ENCODE peak calls at places on chromosomes 13 and 19, in five cellular contexts. W, R, I, V and T are unnamed samples.

GRCh38 chr13:21232196-21232595 is 55.7 kb downstream of the MRPL57 start:
- DNase-seq in V (no peak), W (no peak), R (peak; percentile 40), I (peak; percentile 62), T (no peak)

GRCh38 chr19:13143135-13143534 is 7.0 kb downstream of the STX10 start:
- DNase-seq in V (no peak), W (no peak), R (no peak), I (no peak), T (no peak)

GRCh38 chr19:4730740-4731171 is 7.1 kb upstream of the DPP9 start:
- DNase-seq in R (no peak), V (no peak), W (peak; percentile 19), I (no peak), T (no peak)

GRCh38 chr19:15091918-15092753 is 10.1 kb downstream of the OR1I1 start:
- DNase-seq in R (peak; percentile 85), I (no peak), V (peak; percentile 35), W (peak; percentile 58), T (no peak)

GRCh38 chr19:6744381-6745288 is 5.2 kb downstream of the TRIP10 start:
- DNase-seq in W (peak; percentile 78), V (peak; percentile 95), R (peak; percentile 84), I (peak; percentile 90), T (peak; percentile 90)

GRCh38 chr13:94480672-94481145 is 1.2 kb upstream of the DCT start:
- DNase-seq in R (peak; percentile 12), W (no peak), V (peak; percentile 9), I (no peak), T (no peak)

GRCh38 chr13:36418022-36418805 is 14.1 kb upstream of the CCNA1 start:
- DNase-seq in V (no peak), R (no peak), I (no peak), W (peak; percentile 80), T (no peak)

GRCh38 chr19:5039642-5040543 is 71.0 kb downstream of the KDM4B start:
- DNase-seq in I (no peak), V (no peak), R (no peak), W (no peak), T (no peak)

GRCh38 chr19:45098521-45099464 is 5.8 kb downstream of the PPP1R37 start:
- DNase-seq in V (peak; percentile 58), W (peak; percentile 27), I (peak; percentile 35), R (no peak), T (no peak)

GRCh38 chr13:67438465-67438864 is 208.3 kb upstream of the PCDH9 start:
- DNase-seq in V (no peak), I (no peak), W (no peak), R (no peak), T (no peak)

GRCh38 chr19:30029721-30030510 is 87.9 kb downstream of the URI1 start:
- DNase-seq in V (no peak), R (no peak), W (peak; percentile 39), I (no peak), T (no peak)

GRCh38 chr13:33355470-33355869 is 69.9 kb upstream of the STARD13 start:
- DNase-seq in R (peak; percentile 50), V (no peak), I (no peak), W (no peak), T (no peak)

GRCh38 chr19:37966211-37967072 is 59.4 kb downstream of the SIPA1L3 start:
- DNase-seq in I (no peak), W (no peak), R (no peak), V (no peak), T (no peak)

GRCh38 chr13:76123548-76123947 is 487.4 kb downstream of the LMO7 start:
- DNase-seq in R (no peak), I (no peak), V (no peak), W (no peak), T (no peak)

GRCh38 chr13:101455863-101456262 is 3.4 kb downstream of the ITGBL1 start:
- DNase-seq in W (peak; percentile 69), I (no peak), V (no peak), R (no peak), T (peak; percentile 69)

GRCh38 chr19:4215807-4216206 is 13.5 kb upstream of the EBI3 start:
- DNase-seq in W (no peak), I (no peak), R (no peak), V (no peak), T (no peak)

GRCh38 chr13:21738636-21739035 is 67.8 kb downstream of the FGF9 start:
- DNase-seq in W (no peak), V (no peak), R (no peak), I (no peak), T (no peak)

GRCh38 chr13:23598371-23598770 is 28.2 kb downstream of the TNFRSF19 start:
- DNase-seq in W (no peak), I (no peak), V (no peak), R (no peak), T (no peak)

GRCh38 chr13:46124967-46125933 is 20.4 kb upstream of the CPB2 start:
- DNase-seq in I (no peak), R (no peak), W (peak; percentile 75), V (no peak), T (no peak)

GRCh38 chr19:34313188-34313587 is 51.8 kb upstream of the GPI start:
- DNase-seq in W (peak; percentile 66), V (peak; percentile 23), R (no peak), I (no peak), T (peak; percentile 82)

GRCh38 chr13:38002596-38002995 is 133.0 kb upstream of the TRPC4 start:
- DNase-seq in V (no peak), R (no peak), W (peak; percentile 15), I (no peak), T (no peak)

GRCh38 chr13:98372886-98373285 is 195.8 kb upstream of the RNF113B start:
- DNase-seq in W (no peak), I (no peak), R (no peak), V (no peak), T (no peak)

GRCh38 chr19:33502991-33503790 is 18.4 kb downstream of the PEPD start:
- DNase-seq in V (no peak), W (no peak), I (no peak), R (no peak), T (no peak)

GRCh38 chr13:29858231-29858630 is 7.8 kb upstream of the UBL3 start:
- DNase-seq in I (no peak), V (no peak), R (no peak), W (no peak), T (no peak)

GRCh38 chr13:89783221-89783755 is 1564.2 kb upstream of the MIR17HG start:
- DNase-seq in R (no peak), I (no peak), W (no peak), V (no peak), T (no peak)

GRCh38 chr13:32951580-32951979 is 64.6 kb upstream of the KL start:
- DNase-seq in I (no peak), R (no peak), V (no peak), W (no peak), T (no peak)

GRCh38 chr19:41746593-41747227 is 8.6 kb upstream of the CEACAM6 start:
- DNase-seq in V (no peak), I (no peak), W (peak; percentile 36), R (no peak), T (peak; percentile 48)

GRCh38 chr13:34207334-34207733 is 389.4 kb downstream of the RFC3 start:
- DNase-seq in W (peak; percentile 34), V (peak; percentile 31), I (peak; percentile 16), R (no peak), T (peak; percentile 3)

GRCh38 chr19:55495646-55496349 is 7.6 kb downstream of the SSC5D start:
- DNase-seq in R (no peak), W (no peak), I (no peak), V (no peak), T (no peak)

GRCh38 chr19:11105014-11105636 is 15.9 kb downstream of the LDLR start:
- DNase-seq in R (no peak), V (no peak), I (no peak), W (no peak), T (no peak)

GRCh38 chr13:114064516-114065140 is 67.8 kb downstream of the RASA3 start:
- DNase-seq in R (no peak), I (peak; percentile 64), V (no peak), W (peak; percentile 41), T (no peak)
- TF ChIP-seq POLR2A in R (no peak), I (no peak), V (no peak), W (no peak), T (no peak)

GRCh38 chr19:54159352-54160181 is at the start of gene LENG1:
- DNase-seq in R (peak; percentile 100), I (peak; percentile 99), V (peak; percentile 100), W (peak; percentile 100), T (peak; percentile 100)
- TF ChIP-seq POLR2A in R (peak; percentile 70), I (peak; percentile 31), V (no peak), W (peak; percentile 83), T (peak; percentile 83)

GRCh38 chr19:17337675-17338439 is 504 bp downstream of the GTPBP3 start:
- DNase-seq in W (no peak), I (no peak), V (no peak), R (no peak), T (no peak)

GRCh38 chr19:17339088-17339741 is 1.9 kb downstream of the GTPBP3 start:
- DNase-seq in R (no peak), W (no peak), V (no peak), I (no peak), T (no peak)

GRCh38 chr19:17338440-17339078 is 1.2 kb downstream of the GTPBP3 start:
- DNase-seq in W (no peak), R (no peak), V (no peak), I (no peak), T (no peak)

GRCh38 chr19:17335575-17335974 is 920 bp upstream of the ANO8 start:
- DNase-seq in V (no peak), I (no peak), W (no peak), R (no peak), T (no peak)

GRCh38 chr19:17336872-17337674 is at the start of gene GTPBP3:
- DNase-seq in R (peak; percentile 97), I (peak; percentile 94), W (peak; percentile 97), V (peak; percentile 97), T (peak; percentile 95)
- TF ChIP-seq POLR2A in R (peak; percentile 46), I (no peak), W (peak; percentile 63), V (no peak), T (peak; percentile 41)

GRCh38 chr19:17327654-17328516 is 6.8 kb downstream of the ANO8 start:
- DNase-seq in R (no peak), V (no peak), I (peak; percentile 75), W (peak; percentile 52), T (no peak)
- TF ChIP-seq POLR2A in R (no peak), V (no peak), I (no peak), W (no peak), T (no peak)

DNA sequence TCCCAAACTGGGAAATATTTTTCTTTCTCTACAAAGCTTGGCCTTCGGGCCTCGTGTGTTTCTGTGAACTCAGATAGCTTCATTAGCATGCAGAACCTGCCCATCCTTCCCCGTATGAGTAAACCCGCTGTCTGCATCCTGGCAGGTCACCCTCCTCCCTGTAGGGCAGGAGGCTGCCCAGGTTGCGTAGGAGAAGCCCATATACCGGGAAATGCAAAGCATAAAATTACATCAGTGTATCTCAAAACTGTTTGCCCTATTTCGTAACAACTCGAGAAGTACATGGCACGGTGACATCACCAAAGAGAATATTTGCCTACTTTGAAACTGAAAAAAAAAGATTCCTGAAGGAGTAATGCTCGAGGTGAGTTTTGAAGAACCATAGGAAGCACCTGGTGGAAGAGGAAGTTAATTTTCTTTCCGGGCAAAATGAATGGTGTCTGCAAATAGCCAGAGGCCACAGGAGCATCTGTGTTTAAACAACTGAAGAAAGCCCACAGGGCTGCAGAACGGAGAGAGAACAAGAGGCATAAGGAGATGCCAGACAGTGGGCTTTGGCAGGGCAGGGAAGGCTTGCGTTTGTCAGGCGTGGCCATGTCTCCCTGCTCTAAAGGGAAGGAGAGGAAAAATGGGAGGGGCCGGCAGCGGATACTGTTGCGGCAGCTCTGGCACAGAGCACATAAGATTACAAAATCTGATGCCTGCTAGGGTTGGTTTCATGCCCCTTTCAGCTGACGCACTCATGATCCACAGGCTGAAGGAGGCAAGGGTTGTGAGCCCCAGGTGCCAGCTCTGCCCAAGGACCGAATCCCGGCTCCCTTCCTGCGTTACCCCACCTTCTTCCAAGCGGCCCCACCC is 81.4 kb downstream of the IRS2 start:
- DNase-seq in V (peak; percentile 24), W (no peak), I (no peak), R (peak; percentile 53), T (no peak)
- TF ChIP-seq POLR2A in V (no peak), W (no peak), I (no peak), R (no peak), T (no peak)